ENCODE peak calls at places on chromosome 21, in nine cellular contexts. One of them, this sample, is unnamed.

GRCh38 chr21:34367320-34367935 is 3.6 kb downstream of the KCNE2 start:
- DNase-seq in CD4-positive, alpha-beta memory T cell: peak; percentile 34
- DNase-seq in BJ: peak; percentile 81
- DNase-seq in left ventricle myocardium inferior: no peak
- DNase-seq in cardiac muscle cell: peak; percentile 79
- DNase-seq in heart left ventricle: no peak
- DNase-seq in CD8-positive, alpha-beta T cell: peak; percentile 9
- DNase-seq in left lung: no peak
- DNase-seq in fibroblast of lung: peak; percentile 74
- DNase-seq in this sample: peak; percentile 83

GRCh38 chr21:25936776-25937175 is 202.0 kb downstream of the GABPA start:
- DNase-seq in CD4-positive, alpha-beta memory T cell: no peak
- DNase-seq in BJ: no peak
- DNase-seq in left ventricle myocardium inferior: no peak
- DNase-seq in cardiac muscle cell: no peak
- DNase-seq in heart left ventricle: no peak
- DNase-seq in CD8-positive, alpha-beta T cell: no peak
- DNase-seq in left lung: no peak
- DNase-seq in fibroblast of lung: peak; percentile 31
- DNase-seq in this sample: no peak

GRCh38 chr21:39326607-39327307 is 13.3 kb upstream of the BRWD1 start:
- DNase-seq in CD4-positive, alpha-beta memory T cell: no peak
- DNase-seq in BJ: no peak
- DNase-seq in left ventricle myocardium inferior: no peak
- DNase-seq in cardiac muscle cell: no peak
- DNase-seq in heart left ventricle: no peak
- DNase-seq in CD8-positive, alpha-beta T cell: no peak
- DNase-seq in left lung: no peak
- DNase-seq in fibroblast of lung: no peak
- DNase-seq in this sample: no peak

GRCh38 chr21:31780944-31781343 is 49.0 kb upstream of the SCAF4 start:
- DNase-seq in CD4-positive, alpha-beta memory T cell: no peak
- DNase-seq in BJ: no peak
- DNase-seq in left ventricle myocardium inferior: no peak
- DNase-seq in cardiac muscle cell: no peak
- DNase-seq in heart left ventricle: no peak
- DNase-seq in CD8-positive, alpha-beta T cell: no peak
- DNase-seq in left lung: no peak
- DNase-seq in fibroblast of lung: no peak
- DNase-seq in this sample: no peak

GRCh38 chr21:39087238-39087975 is 95.8 kb downstream of the PSMG1 start:
- DNase-seq in CD4-positive, alpha-beta memory T cell: no peak
- DNase-seq in BJ: no peak
- DNase-seq in left ventricle myocardium inferior: peak; percentile 70
- DNase-seq in cardiac muscle cell: no peak
- DNase-seq in heart left ventricle: peak; percentile 82
- DNase-seq in CD8-positive, alpha-beta T cell: no peak
- DNase-seq in left lung: no peak
- DNase-seq in fibroblast of lung: no peak
- DNase-seq in this sample: no peak

GRCh38 chr21:39737376-39738000 is 7.5 kb upstream of the IGSF5 start:
- DNase-seq in CD4-positive, alpha-beta memory T cell: no peak
- DNase-seq in BJ: no peak
- DNase-seq in left ventricle myocardium inferior: no peak
- DNase-seq in cardiac muscle cell: no peak
- DNase-seq in heart left ventricle: no peak
- DNase-seq in CD8-positive, alpha-beta T cell: no peak
- DNase-seq in left lung: no peak
- DNase-seq in fibroblast of lung: no peak
- DNase-seq in this sample: no peak

GRCh38 chr21:35038772-35039145 is 10.3 kb downstream of the RUNX1 start:
- DNase-seq in CD4-positive, alpha-beta memory T cell: no peak
- DNase-seq in BJ: no peak
- DNase-seq in left ventricle myocardium inferior: no peak
- DNase-seq in cardiac muscle cell: no peak
- DNase-seq in heart left ventricle: no peak
- DNase-seq in CD8-positive, alpha-beta T cell: no peak
- DNase-seq in left lung: no peak
- DNase-seq in fibroblast of lung: no peak
- DNase-seq in this sample: no peak

GRCh38 chr21:38979271-38980196 is 173.8 kb downstream of the ETS2 start:
- DNase-seq in CD4-positive, alpha-beta memory T cell: no peak
- DNase-seq in BJ: no peak
- DNase-seq in left ventricle myocardium inferior: no peak
- DNase-seq in cardiac muscle cell: peak; percentile 48
- DNase-seq in heart left ventricle: no peak
- DNase-seq in CD8-positive, alpha-beta T cell: no peak
- DNase-seq in left lung: no peak
- DNase-seq in fibroblast of lung: peak; percentile 52
- DNase-seq in this sample: peak; percentile 62

GRCh38 chr21:28454978-28455600 is 537.6 kb downstream of the LTN1 start:
- DNase-seq in CD4-positive, alpha-beta memory T cell: no peak
- DNase-seq in BJ: no peak
- DNase-seq in left ventricle myocardium inferior: no peak
- DNase-seq in cardiac muscle cell: no peak
- DNase-seq in heart left ventricle: no peak
- DNase-seq in CD8-positive, alpha-beta T cell: no peak
- DNase-seq in left lung: no peak
- DNase-seq in fibroblast of lung: no peak
- DNase-seq in this sample: no peak

GRCh38 chr21:44092201-44092600 is 15.0 kb upstream of the PWP2 start:
- DNase-seq in CD4-positive, alpha-beta memory T cell: no peak
- DNase-seq in BJ: no peak
- DNase-seq in left ventricle myocardium inferior: no peak
- DNase-seq in cardiac muscle cell: no peak
- DNase-seq in heart left ventricle: no peak
- DNase-seq in CD8-positive, alpha-beta T cell: no peak
- DNase-seq in left lung: no peak
- DNase-seq in fibroblast of lung: no peak
- DNase-seq in this sample: no peak

GRCh38 chr21:17688912-17689874 is 76.5 kb upstream of the BTG3 start:
- DNase-seq in CD4-positive, alpha-beta memory T cell: peak; percentile 52
- DNase-seq in BJ: peak; percentile 50
- DNase-seq in left ventricle myocardium inferior: peak; percentile 23
- DNase-seq in cardiac muscle cell: peak; percentile 76
- DNase-seq in heart left ventricle: peak; percentile 61
- DNase-seq in CD8-positive, alpha-beta T cell: peak; percentile 30
- DNase-seq in left lung: no peak
- DNase-seq in fibroblast of lung: no peak
- DNase-seq in this sample: no peak

GRCh38 chr21:38798481-38798882 is 7.2 kb upstream of the ETS2 start:
- DNase-seq in CD4-positive, alpha-beta memory T cell: no peak
- DNase-seq in BJ: no peak
- DNase-seq in left ventricle myocardium inferior: no peak
- DNase-seq in cardiac muscle cell: peak; percentile 50
- DNase-seq in heart left ventricle: no peak
- DNase-seq in CD8-positive, alpha-beta T cell: no peak
- DNase-seq in left lung: no peak
- DNase-seq in fibroblast of lung: no peak
- DNase-seq in this sample: no peak

GRCh38 chr21:26943916-26944315 is 23.0 kb downstream of the ADAMTS5 start:
- DNase-seq in CD4-positive, alpha-beta memory T cell: no peak
- DNase-seq in BJ: no peak
- DNase-seq in left ventricle myocardium inferior: no peak
- DNase-seq in cardiac muscle cell: no peak
- DNase-seq in heart left ventricle: no peak
- DNase-seq in CD8-positive, alpha-beta T cell: no peak
- DNase-seq in left lung: no peak
- DNase-seq in fibroblast of lung: no peak
- DNase-seq in this sample: no peak

GRCh38 chr21:15164678-15165303 is 100.0 kb upstream of the NRIP1 start:
- DNase-seq in CD4-positive, alpha-beta memory T cell: no peak
- DNase-seq in BJ: no peak
- DNase-seq in left ventricle myocardium inferior: no peak
- DNase-seq in cardiac muscle cell: peak; percentile 20
- DNase-seq in heart left ventricle: no peak
- DNase-seq in CD8-positive, alpha-beta T cell: no peak
- DNase-seq in left lung: no peak
- DNase-seq in fibroblast of lung: peak; percentile 3
- DNase-seq in this sample: no peak

GRCh38 chr21:15468368-15468767 is 261.4 kb upstream of the USP25 start:
- DNase-seq in CD4-positive, alpha-beta memory T cell: no peak
- DNase-seq in BJ: no peak
- DNase-seq in left ventricle myocardium inferior: no peak
- DNase-seq in cardiac muscle cell: peak; percentile 6
- DNase-seq in heart left ventricle: no peak
- DNase-seq in CD8-positive, alpha-beta T cell: no peak
- DNase-seq in left lung: no peak
- DNase-seq in fibroblast of lung: no peak
- DNase-seq in this sample: no peak

GRCh38 chr21:31520506-31521163 is 138.9 kb upstream of the SOD1 start:
- DNase-seq in CD4-positive, alpha-beta memory T cell: no peak
- DNase-seq in BJ: no peak
- DNase-seq in left ventricle myocardium inferior: no peak
- DNase-seq in cardiac muscle cell: no peak
- DNase-seq in heart left ventricle: no peak
- DNase-seq in CD8-positive, alpha-beta T cell: no peak
- DNase-seq in left lung: no peak
- DNase-seq in fibroblast of lung: peak; percentile 26
- DNase-seq in this sample: no peak

GRCh38 chr21:41751621-41752020 is 15.2 kb downstream of the RIPK4 start:
- DNase-seq in CD4-positive, alpha-beta memory T cell: no peak
- DNase-seq in BJ: no peak
- DNase-seq in left ventricle myocardium inferior: peak; percentile 4
- DNase-seq in cardiac muscle cell: no peak
- DNase-seq in heart left ventricle: no peak
- DNase-seq in CD8-positive, alpha-beta T cell: no peak
- DNase-seq in left lung: no peak
- DNase-seq in fibroblast of lung: no peak
- DNase-seq in this sample: no peak
- H3K4me3 ChIP-seq in CD4-positive, alpha-beta memory T cell: no peak overlapping the region
- H3K4me3 ChIP-seq in BJ: no peak overlapping the region
- H3K4me3 ChIP-seq in left ventricle myocardium inferior: no peak overlapping the region
- H3K4me3 ChIP-seq in cardiac muscle cell: no peak overlapping the region
- H3K4me3 ChIP-seq in heart left ventricle: no peak overlapping the region
- H3K4me3 ChIP-seq in CD8-positive, alpha-beta T cell: no peak overlapping the region
- H3K4me3 ChIP-seq in left lung: no peak overlapping the region
- H3K4me3 ChIP-seq in fibroblast of lung: no peak overlapping the region
- H3K4me3 ChIP-seq in this sample: no peak overlapping the region

DNA sequence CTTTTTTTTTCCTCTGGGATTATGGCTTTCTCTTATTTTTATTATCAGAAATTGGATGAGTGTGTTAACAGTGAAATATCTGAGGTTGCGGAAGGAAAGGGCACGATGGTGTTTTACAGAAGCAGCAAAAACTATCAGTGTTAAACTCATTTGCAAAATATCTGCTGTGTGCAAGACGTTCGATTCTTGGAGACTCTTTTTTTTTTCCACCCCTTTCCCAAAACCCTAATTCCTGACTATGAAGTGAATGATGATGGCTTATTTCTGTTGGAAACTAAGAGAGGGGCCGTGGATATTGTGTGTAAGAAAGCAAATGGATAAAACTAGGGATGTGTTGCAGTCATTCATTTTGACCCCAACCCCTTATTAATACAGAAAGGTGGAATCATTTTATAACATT is 677 bp downstream of the NCAM2 start:
- DNase-seq in CD4-positive, alpha-beta memory T cell: no peak
- DNase-seq in BJ: no peak
- DNase-seq in left ventricle myocardium inferior: no peak
- DNase-seq in cardiac muscle cell: no peak
- DNase-seq in heart left ventricle: no peak
- DNase-seq in CD8-positive, alpha-beta T cell: no peak
- DNase-seq in left lung: no peak
- DNase-seq in fibroblast of lung: no peak
- DNase-seq in this sample: no peak
- H3K4me3 ChIP-seq in CD4-positive, alpha-beta memory T cell: no peak overlapping the region
- H3K4me3 ChIP-seq in BJ: peak overlapping the region; percentile 51
- H3K4me3 ChIP-seq in left ventricle myocardium inferior: peak overlapping the region; percentile 73
- H3K4me3 ChIP-seq in cardiac muscle cell: peak overlapping the region; percentile 46
- H3K4me3 ChIP-seq in heart left ventricle: peak overlapping the region; percentile 35
- H3K4me3 ChIP-seq in CD8-positive, alpha-beta T cell: peak overlapping the region; percentile 57
- H3K4me3 ChIP-seq in left lung: peak overlapping the region; percentile 44
- H3K4me3 ChIP-seq in fibroblast of lung: peak overlapping the region; percentile 93
- H3K4me3 ChIP-seq in this sample: no peak overlapping the region

DNA sequence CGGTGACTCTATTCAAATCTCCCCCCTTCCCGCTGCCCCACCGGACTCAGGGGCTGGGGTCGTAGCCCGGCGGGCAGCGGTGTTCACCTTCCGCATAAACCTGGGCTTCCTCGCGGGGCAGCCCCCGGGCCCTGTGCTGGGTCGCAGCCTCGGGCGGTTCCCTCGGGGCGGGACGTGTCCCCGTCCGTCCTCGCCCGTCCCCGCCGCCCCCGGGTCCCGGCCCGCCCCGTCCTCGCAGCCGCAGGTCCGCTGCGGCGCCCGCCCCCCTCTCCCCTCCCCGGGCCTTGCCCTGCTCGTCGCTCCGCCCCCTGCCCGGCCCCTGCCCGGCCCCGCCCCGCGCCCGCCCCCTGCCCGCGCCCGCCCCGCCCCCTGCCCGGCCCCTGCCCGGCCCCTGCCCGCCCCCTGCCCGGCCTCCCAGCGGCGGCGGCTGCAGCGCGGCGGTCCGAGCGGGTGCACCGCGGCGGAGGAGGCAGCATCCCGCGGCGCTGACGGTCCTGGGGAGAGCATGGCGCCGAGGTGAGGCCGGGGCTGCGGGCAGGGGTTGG is at the start of gene COL18A1:
- DNase-seq in CD4-positive, alpha-beta memory T cell: peak; percentile 10
- DNase-seq in BJ: no peak
- DNase-seq in left ventricle myocardium inferior: peak; percentile 78
- DNase-seq in cardiac muscle cell: peak; percentile 57
- DNase-seq in heart left ventricle: peak; percentile 84
- DNase-seq in CD8-positive, alpha-beta T cell: no peak
- DNase-seq in left lung: peak; percentile 86
- DNase-seq in fibroblast of lung: peak; percentile 56
- DNase-seq in this sample: no peak
- H3K4me3 ChIP-seq in CD4-positive, alpha-beta memory T cell: no peak within 1 kb of the TSS
- H3K4me3 ChIP-seq in BJ: peak within 1 kb of the TSS; percentile 51
- H3K4me3 ChIP-seq in left ventricle myocardium inferior: peak within 1 kb of the TSS; percentile 83
- H3K4me3 ChIP-seq in cardiac muscle cell: peak within 1 kb of the TSS; percentile 77
- H3K4me3 ChIP-seq in heart left ventricle: peak within 1 kb of the TSS; percentile 43
- H3K4me3 ChIP-seq in CD8-positive, alpha-beta T cell: peak within 1 kb of the TSS; percentile 30
- H3K4me3 ChIP-seq in left lung: peak within 1 kb of the TSS; percentile 51
- H3K4me3 ChIP-seq in fibroblast of lung: peak within 1 kb of the TSS; percentile 65
- H3K4me3 ChIP-seq in this sample: peak within 1 kb of the TSS; percentile 31

GRCh38 chr21:42120056-42120903 is 49.2 kb downstream of the UMODL1 start:
- DNase-seq in CD4-positive, alpha-beta memory T cell: no peak
- DNase-seq in BJ: no peak
- DNase-seq in left ventricle myocardium inferior: no peak
- DNase-seq in cardiac muscle cell: no peak
- DNase-seq in heart left ventricle: peak; percentile 44
- DNase-seq in CD8-positive, alpha-beta T cell: no peak
- DNase-seq in left lung: no peak
- DNase-seq in fibroblast of lung: no peak
- DNase-seq in this sample: no peak

GRCh38 chr21:42118121-42118795 is 47.1 kb downstream of the UMODL1 start:
- DNase-seq in CD4-positive, alpha-beta memory T cell: no peak
- DNase-seq in BJ: no peak
- DNase-seq in left ventricle myocardium inferior: no peak
- DNase-seq in cardiac muscle cell: no peak
- DNase-seq in heart left ventricle: peak; percentile 40
- DNase-seq in CD8-positive, alpha-beta T cell: no peak
- DNase-seq in left lung: no peak
- DNase-seq in fibroblast of lung: no peak
- DNase-seq in this sample: no peak

GRCh38 chr21:42117229-42118048 is 46.3 kb downstream of the UMODL1 start:
- DNase-seq in CD4-positive, alpha-beta memory T cell: peak; percentile 72
- DNase-seq in BJ: no peak
- DNase-seq in left ventricle myocardium inferior: peak; percentile 67
- DNase-seq in cardiac muscle cell: peak; percentile 78
- DNase-seq in heart left ventricle: peak; percentile 79
- DNase-seq in CD8-positive, alpha-beta T cell: peak; percentile 66
- DNase-seq in left lung: peak; percentile 77
- DNase-seq in fibroblast of lung: peak; percentile 79
- DNase-seq in this sample: peak; percentile 65

GRCh38 chr21:42120904-42121535 is 49.9 kb downstream of the UMODL1 start:
- DNase-seq in CD4-positive, alpha-beta memory T cell: no peak
- DNase-seq in BJ: no peak
- DNase-seq in left ventricle myocardium inferior: no peak
- DNase-seq in cardiac muscle cell: no peak
- DNase-seq in heart left ventricle: no peak
- DNase-seq in CD8-positive, alpha-beta T cell: no peak
- DNase-seq in left lung: no peak
- DNase-seq in fibroblast of lung: no peak
- DNase-seq in this sample: no peak

GRCh38 chr21:42118901-42119300 is 47.8 kb downstream of the UMODL1 start:
- DNase-seq in CD4-positive, alpha-beta memory T cell: no peak
- DNase-seq in BJ: no peak
- DNase-seq in left ventricle myocardium inferior: no peak
- DNase-seq in cardiac muscle cell: no peak
- DNase-seq in heart left ventricle: peak; percentile 55
- DNase-seq in CD8-positive, alpha-beta T cell: no peak
- DNase-seq in left lung: peak; percentile 70
- DNase-seq in fibroblast of lung: no peak
- DNase-seq in this sample: no peak
- H3K4me3 ChIP-seq in CD4-positive, alpha-beta memory T cell: no peak overlapping the region
- H3K4me3 ChIP-seq in BJ: no peak overlapping the region
- H3K4me3 ChIP-seq in left ventricle myocardium inferior: no peak overlapping the region
- H3K4me3 ChIP-seq in cardiac muscle cell: no peak overlapping the region
- H3K4me3 ChIP-seq in heart left ventricle: no peak overlapping the region
- H3K4me3 ChIP-seq in CD8-positive, alpha-beta T cell: no peak overlapping the region
- H3K4me3 ChIP-seq in left lung: no peak overlapping the region
- H3K4me3 ChIP-seq in fibroblast of lung: no peak overlapping the region
- H3K4me3 ChIP-seq in this sample: no peak overlapping the region